ENCODE peak calls at places on chromosomes 6 and 20, in five cellular contexts. Z, Y, M, S and R are unnamed samples.

GRCh38 chr6:75409286-75409685 is 84.3 kb downstream of the FILIP1 start:
- DNase-seq in Z (no peak), Y (no peak), M (no peak), S (no peak), R (no peak)

GRCh38 chr6:109743739-109744138 is 52.6 kb downstream of the FIG4 start:
- DNase-seq in Z (no peak), Y (peak), M (peak), S (no peak), R (no peak)

GRCh38 chr6:84652356-84653026 is 111.9 kb downstream of the TBX18 start:
- DNase-seq in Z (no peak), Y (peak), M (peak), S (no peak), R (no peak)

GRCh38 chr20:10260316-10260715 is 41.7 kb downstream of the SNAP25 start:
- DNase-seq in Z (no peak), Y (no peak), M (no peak), S (no peak), R (no peak)

GRCh38 chr20:45919536-45919933 is 7.6 kb upstream of the PLTP start:
- DNase-seq in Z (peak), Y (no peak), M (no peak), S (no peak), R (peak)

GRCh38 chr6:50539441-50539840 is 173.9 kb upstream of the TFAP2D start:
- DNase-seq in Z (no peak), Y (no peak), M (peak), S (no peak), R (no peak)

GRCh38 chr20:62212309-62212708 is 7.8 kb downstream of the HRH3 start:
- DNase-seq in Z (no peak), Y (no peak), M (no peak), S (no peak), R (no peak)

GRCh38 chr20:38591484-38592410 is 9.9 kb upstream of the ARHGAP40 start:
- DNase-seq in Z (no peak), Y (no peak), M (no peak), S (peak), R (peak)

GRCh38 chr6:14584450-14584849 is 466.9 kb downstream of the CD83 start:
- DNase-seq in Z (no peak), Y (no peak), M (no peak), S (no peak), R (no peak)

GRCh38 chr6:13712485-13712990 is 903 bp upstream of the RANBP9 start:
- DNase-seq in Z (no peak), Y (no peak), M (no peak), S (no peak), R (no peak)

GRCh38 chr6:134822920-134823430 is 126.9 kb downstream of the ALDH8A1 start:
- DNase-seq in Z (no peak), Y (peak), M (peak), S (no peak), R (peak)

GRCh38 chr6:41581381-41581991 is 35.3 kb downstream of the FOXP4 start:
- DNase-seq in Z (no peak), Y (no peak), M (peak), S (peak), R (peak)

GRCh38 chr6:42030585-42031506 is 19.5 kb upstream of the TAF8 start:
- DNase-seq in Z (no peak), Y (no peak), M (no peak), S (no peak), R (no peak)

GRCh38 chr6:134830945-134831344 is 119.0 kb downstream of the ALDH8A1 start:
- DNase-seq in Z (no peak), Y (no peak), M (no peak), S (no peak), R (no peak)

GRCh38 chr6:158518196-158519127 is 41.4 kb upstream of the TMEM181 start:
- DNase-seq in Z (peak), Y (peak), M (peak), S (no peak), R (no peak)

GRCh38 chr20:32465092-32465900 is 107.2 kb downstream of the ASXL1 start:
- DNase-seq in Z (peak), Y (peak), M (no peak), S (peak), R (no peak)

GRCh38 chr6:164148789-164149188 is 734.3 kb downstream of the QKI start:
- DNase-seq in Z (no peak), Y (no peak), M (no peak), S (no peak), R (no peak)

GRCh38 chr6:150929403-150929802 is 63.9 kb downstream of the MTHFD1L start:
- DNase-seq in Z (no peak), Y (no peak), M (no peak), S (no peak), R (peak)

GRCh38 chr6:49966334-49966733 is 2.4 kb upstream of the DEFB114 start:
- DNase-seq in Z (no peak), Y (no peak), M (no peak), S (no peak), R (no peak)

GRCh38 chr6:71091167-71091566 is 134.3 kb upstream of the B3GAT2 start:
- DNase-seq in Z (no peak), Y (no peak), M (no peak), S (no peak), R (no peak)

GRCh38 chr6:4891171-4891570 is 112.7 kb downstream of the RPP40 start:
- DNase-seq in Z (no peak), Y (no peak), M (no peak), S (no peak), R (no peak)

GRCh38 chr6:73391735-73392134 is 2.9 kb upstream of the DDX43 start:
- DNase-seq in Z (no peak), Y (no peak), M (peak), S (no peak), R (no peak)

GRCh38 chr6:18595774-18596528 is 208.8 kb downstream of the RNF144B start:
- DNase-seq in Z (peak), Y (peak), M (peak), S (no peak), R (no peak)

GRCh38 chr6:5246141-5246869 is 14.4 kb downstream of the LYRM4 start:
- DNase-seq in Z (no peak), Y (no peak), M (peak), S (no peak), R (no peak)

GRCh38 chr6:26331809-26332226 is 33.2 kb upstream of the BTN3A2 start:
- DNase-seq in Z (no peak), Y (no peak), M (no peak), S (no peak), R (no peak)

GRCh38 chr20:23649830-23650417 is 12.2 kb upstream of the CST3 start:
- DNase-seq in Z (no peak), Y (no peak), M (no peak), S (no peak), R (no peak)

GRCh38 chr6:31805939-31806469 is 762 bp downstream of the LSM2 start:
- DNase-seq in Z (no peak), Y (no peak), M (peak), S (no peak), R (no peak)

GRCh38 chr6:31811645-31812044 is 3.4 kb downstream of the HSPA1L start:
- DNase-seq in Z (no peak), Y (no peak), M (no peak), S (no peak), R (no peak)

DNA sequence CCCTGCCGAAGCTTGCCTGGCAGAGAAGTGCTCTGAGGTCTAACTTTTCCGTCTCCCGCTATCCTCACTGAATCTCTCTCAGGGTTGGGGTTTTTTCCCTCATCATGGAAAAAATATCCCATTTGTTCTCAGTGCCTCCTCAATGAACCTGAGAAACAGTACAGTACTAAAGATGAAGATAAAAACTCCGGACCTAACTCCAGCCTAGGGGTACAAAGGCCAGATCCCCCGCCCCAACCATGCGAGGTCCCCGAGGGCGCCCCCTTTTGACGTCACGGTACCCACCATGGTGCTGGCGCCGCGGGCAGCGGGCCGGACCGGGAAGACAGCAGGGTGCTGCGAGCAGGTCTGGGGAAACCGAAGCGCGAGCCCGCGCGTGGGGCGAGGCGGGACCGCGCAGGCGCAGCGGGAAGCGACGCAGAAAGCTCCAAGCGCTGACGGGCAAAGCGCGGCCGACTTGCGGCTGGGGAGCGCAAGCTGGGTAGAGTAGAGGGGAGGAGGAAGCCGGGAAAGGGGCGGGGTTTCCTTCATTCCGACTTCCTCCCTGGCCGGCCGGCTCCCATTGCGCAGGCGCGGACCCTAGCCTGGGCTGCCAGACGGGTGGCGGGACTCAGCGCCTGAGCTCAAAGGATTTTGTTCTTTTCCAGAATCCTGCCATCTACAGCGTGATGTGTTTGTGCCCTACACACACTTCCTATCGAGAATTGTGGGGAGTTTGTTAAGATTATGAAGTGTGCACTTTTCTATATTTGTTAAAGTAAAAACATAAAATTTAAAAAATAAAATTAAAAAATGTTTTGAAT is at the start of gene LSM2:
- DNase-seq in Z (peak), Y (peak), M (peak), S (peak), R (peak)
- TF ChIP-seq CTCF in Z (peak), Y (peak), M (peak), S (peak), R (no peak)

DNA sequence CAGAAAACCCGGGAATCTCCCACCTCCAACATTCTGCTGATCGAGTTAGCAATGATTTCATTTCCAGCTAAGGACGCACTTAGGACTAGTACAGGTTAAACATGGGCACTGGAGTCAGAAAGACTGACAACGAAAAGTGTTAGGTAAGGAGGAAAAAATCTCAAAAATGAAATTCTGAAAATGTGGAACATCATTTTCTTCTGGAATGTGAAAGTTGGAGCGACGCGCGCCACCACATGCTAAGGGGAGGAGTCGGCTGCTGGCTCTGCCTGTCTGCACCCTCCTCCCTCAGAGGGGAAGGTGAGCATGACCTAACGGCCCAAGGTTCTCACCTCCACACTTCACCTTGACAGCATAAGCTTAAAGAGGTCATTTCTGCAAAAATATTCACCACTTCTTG is 221.6 kb upstream of the KCNG1 start:
- DNase-seq in Z (no peak), Y (no peak), M (no peak), S (no peak), R (no peak)
- TF ChIP-seq CTCF in Z (no peak), Y (no peak), M (no peak), S (no peak), R (no peak)

DNA sequence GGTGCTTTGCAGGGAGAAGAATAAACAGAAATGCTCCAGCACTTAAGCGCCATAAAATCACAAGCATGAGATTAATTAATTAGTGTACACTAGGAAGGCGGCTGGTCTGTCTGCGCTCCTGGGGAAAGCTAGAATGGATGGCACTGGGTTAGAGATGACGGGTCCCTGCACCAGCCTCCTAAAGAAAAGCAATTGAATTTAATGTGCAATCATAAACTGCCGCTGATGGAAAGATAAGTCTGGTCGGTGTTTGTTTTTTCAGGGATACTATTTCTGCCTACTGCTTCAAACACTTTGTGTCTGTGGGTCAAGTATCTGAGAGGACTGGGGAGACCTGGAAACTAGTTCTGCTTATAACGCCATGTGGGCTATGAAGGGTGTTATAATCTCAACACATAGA is 600.8 kb upstream of the CHD6 start:
- DNase-seq in Z (no peak), Y (no peak), M (no peak), S (no peak), R (no peak)
- TF ChIP-seq CTCF in Z (no peak), Y (no peak), M (no peak), S (no peak), R (no peak)

DNA sequence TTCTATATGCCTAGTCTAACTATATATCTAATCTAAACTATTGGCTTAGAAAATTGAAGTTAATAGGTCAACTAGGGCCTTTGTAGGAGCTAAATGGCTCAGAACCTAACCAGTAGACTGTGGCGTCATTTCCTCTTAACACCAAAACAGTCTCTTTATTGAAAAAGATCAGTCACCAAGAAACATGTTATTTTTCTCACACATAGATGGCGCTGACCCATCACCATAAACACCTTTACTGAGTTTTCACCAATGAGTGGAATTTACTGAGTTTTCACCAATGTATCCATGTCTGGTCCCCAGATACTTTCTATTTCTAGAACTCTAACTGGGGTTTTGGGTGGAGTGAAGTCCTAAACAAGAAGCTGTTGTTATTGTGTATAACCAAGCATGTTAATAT is 636.0 kb downstream of the BCKDHB start:
- DNase-seq in Z (no peak), Y (no peak), M (peak), S (no peak), R (no peak)
- TF ChIP-seq CTCF in Z (peak), Y (peak), M (peak), S (peak), R (peak)

GRCh38 chr20:35010405-35011192 is 54.9 kb downstream of the MYH7B start:
- DNase-seq in Z (peak), Y (no peak), M (no peak), S (peak), R (peak)
- TF ChIP-seq CTCF in Z (no peak), Y (no peak), M (no peak), S (no peak), R (no peak)

DNA sequence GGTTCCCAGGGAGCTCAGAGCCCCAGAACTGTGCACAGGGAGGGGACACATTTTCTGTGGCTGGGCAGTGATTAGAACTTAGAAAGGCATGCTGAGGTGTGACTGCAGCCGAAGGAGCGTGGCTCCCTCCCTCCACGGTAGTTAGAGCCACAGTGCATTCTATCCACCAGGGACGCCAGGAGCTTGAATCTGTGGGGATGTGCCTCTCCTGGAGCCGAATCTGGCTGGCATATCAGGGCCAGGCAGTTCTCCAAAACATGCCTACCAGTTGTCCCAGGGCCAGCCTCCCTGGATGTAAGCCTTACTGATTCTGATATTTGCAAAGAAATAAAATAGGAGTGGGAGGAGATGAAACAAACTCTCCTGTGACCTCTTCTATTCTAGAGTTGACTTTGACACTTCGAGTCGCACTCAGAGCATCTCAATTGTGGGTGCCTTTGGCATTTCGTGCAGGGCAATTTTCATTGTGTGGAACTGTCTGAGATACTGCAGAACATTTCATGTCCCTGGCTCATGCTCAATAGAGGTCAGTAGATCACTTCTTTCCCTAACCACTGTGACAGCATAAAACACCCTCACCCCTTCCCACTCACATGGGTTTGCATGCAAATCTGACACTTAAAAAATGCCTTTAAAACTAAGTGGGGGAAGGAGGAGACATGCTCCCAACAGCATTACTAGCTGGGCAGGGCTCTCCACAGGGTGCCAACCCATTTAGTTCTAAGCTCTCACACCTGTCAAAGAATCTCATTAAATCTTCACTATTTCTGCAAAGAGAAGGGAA is 379.0 kb downstream of the PREX1 start:
- DNase-seq in Z (no peak), Y (no peak), M (no peak), S (peak), R (no peak)
- TF ChIP-seq CTCF in Z (no peak), Y (no peak), M (no peak), S (peak), R (no peak)

DNA sequence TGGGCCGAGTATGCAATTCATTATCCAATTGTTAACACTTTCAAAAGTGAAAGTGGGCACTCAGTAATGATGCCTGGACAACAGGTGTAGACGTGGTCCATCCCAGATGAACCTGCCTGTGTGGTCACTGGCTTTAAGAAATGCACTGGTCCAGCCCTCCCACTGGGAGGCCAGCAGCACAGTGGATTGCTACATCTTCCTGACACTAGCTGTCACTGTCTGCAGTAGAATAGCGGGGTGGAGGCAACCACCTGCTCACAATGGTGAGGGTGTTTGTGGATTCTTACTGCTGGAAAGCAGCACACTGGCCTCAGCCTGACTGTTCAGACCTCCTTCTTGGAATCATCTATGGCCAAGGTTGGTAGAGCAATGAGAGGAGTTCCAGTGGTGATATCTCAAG is 228.2 kb upstream of the PLN start:
- DNase-seq in Z (no peak), Y (no peak), M (no peak), S (no peak), R (no peak)
- TF ChIP-seq CTCF in Z (no peak), Y (no peak), M (no peak), S (no peak), R (no peak)

DNA sequence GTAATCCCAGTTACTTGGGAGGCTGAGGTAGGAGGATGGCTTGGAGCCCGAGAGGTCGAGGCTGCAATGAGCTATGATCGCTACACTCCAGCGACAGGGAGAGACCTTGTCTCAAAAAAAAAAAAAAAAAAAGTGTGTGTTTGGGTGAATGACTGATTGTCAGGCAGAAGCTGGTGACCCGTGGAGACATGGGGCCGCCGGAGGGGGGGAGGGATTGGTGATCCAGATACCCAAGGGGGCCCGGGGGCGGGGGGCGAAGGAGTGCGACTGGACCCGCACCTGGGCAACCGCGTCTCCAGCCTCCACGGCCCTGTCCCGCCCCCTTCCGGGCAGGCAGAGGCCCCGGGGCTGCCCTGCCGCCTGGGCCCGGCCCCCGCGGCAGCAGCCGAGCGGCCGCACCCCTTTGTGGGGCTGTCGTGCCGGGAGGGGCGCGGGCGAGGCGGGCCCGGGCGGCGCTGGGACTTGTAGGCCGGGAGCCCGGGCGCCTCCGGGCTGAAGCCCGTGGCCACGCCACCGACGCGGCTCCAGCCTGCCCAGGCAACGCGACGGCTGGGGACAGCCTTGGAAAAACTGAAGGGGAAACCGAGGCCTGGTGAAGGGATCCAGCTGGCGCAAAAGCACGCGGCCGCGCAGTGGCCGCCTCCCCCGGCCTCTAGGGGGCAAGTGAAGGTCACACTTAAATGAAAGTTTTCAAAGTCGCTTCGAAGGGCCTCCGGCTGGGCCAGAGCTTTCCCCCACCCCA is 2.1 kb upstream of the RBM38 start:
- DNase-seq in Z (peak), Y (peak), M (peak), S (peak), R (no peak)
- TF ChIP-seq CTCF in Z (no peak), Y (peak), M (peak), S (peak), R (no peak)

GRCh38 chr20:34750484-34750883 is 46.3 kb downstream of the TP53INP2 start:
- DNase-seq in Z (no peak), Y (no peak), M (no peak), S (no peak), R (no peak)

GRCh38 chr20:34754611-34755010 is 50.5 kb downstream of the TP53INP2 start:
- DNase-seq in Z (no peak), Y (no peak), M (no peak), S (no peak), R (no peak)

GRCh38 chr20:34751453-34751852 is 47.3 kb downstream of the TP53INP2 start:
- DNase-seq in Z (no peak), Y (no peak), M (no peak), S (no peak), R (no peak)

GRCh38 chr20:34755367-34755766 is 51.2 kb downstream of the TP53INP2 start:
- DNase-seq in Z (no peak), Y (no peak), M (no peak), S (no peak), R (no peak)

GRCh38 chr20:34753706-34754461 is 49.7 kb downstream of the TP53INP2 start:
- DNase-seq in Z (no peak), Y (peak), M (peak), S (no peak), R (no peak)
- TF ChIP-seq CTCF in Z (no peak), Y (no peak), M (no peak), S (peak), R (no peak)